ENCODE peak calls at places on chromosomes 3 and 15, in eight cellular contexts. Y is IMR-90, C is adrenal gland, O is body of pancreas, W is stomach, S is tibial nerve, T is heart left ventricle, H is transverse colon. K is an unnamed sample.

GRCh38 chr15:90099868-90100854 is 2.1 kb downstream of the IDH2 start:
- DNase-seq in Y (peak), C (no peak), H (peak), O (peak), S (peak), W (peak), T (no peak), K (peak)

GRCh38 chr15:67085237-67085817 is 19.9 kb downstream of the SMAD3 start:
- DNase-seq in C (no peak), Y (no peak), O (no peak), S (no peak), W (no peak), H (no peak), T (no peak), K (no peak)

GRCh38 chr3:132325634-132326033 is 8.4 kb downstream of the ACP3 start:
- DNase-seq in S (no peak), O (no peak), Y (no peak), C (no peak), T (no peak), W (no peak), H (no peak), K (no peak)

GRCh38 chr3:9778102-9778501 is 8.4 kb upstream of the CAMK1 start:
- DNase-seq in Y (peak), H (no peak), O (no peak), C (no peak), T (no peak), S (no peak), W (no peak), K (peak)

GRCh38 chr3:136194409-136195257 is 1.5 kb downstream of the MSL2 start:
- DNase-seq in S (no peak), C (no peak), W (peak), O (peak), Y (peak), H (peak), T (peak), K (no peak)

GRCh38 chr15:52295421-52295991 is at the start of gene MYO5C:
- DNase-seq in C (peak), O (peak), T (peak), Y (no peak), W (peak), S (peak), H (peak), K (no peak)

GRCh38 chr3:28915711-28916481 is 365.0 kb upstream of the RBMS3 start:
- DNase-seq in Y (peak), S (no peak), C (no peak), T (no peak), H (peak), O (no peak), W (peak), K (no peak)

GRCh38 chr3:42702066-42702951 is at the start of gene HHATL:
- DNase-seq in T (peak), Y (no peak), S (no peak), O (no peak), C (no peak), H (no peak), W (peak), K (no peak)

GRCh38 chr3:138082085-138082991 is 33.1 kb downstream of the DZIP1L start:
- DNase-seq in T (no peak), W (peak), S (no peak), H (no peak), O (no peak), Y (peak), C (no peak), K (peak)

GRCh38 chr15:79572691-79573340 is 140.7 kb downstream of the MINAR1 start:
- DNase-seq in H (no peak), T (no peak), O (no peak), S (no peak), Y (no peak), W (peak), C (no peak), K (no peak)

GRCh38 chr15:98651581-98652220 is 3.4 kb downstream of the IGF1R start:
- DNase-seq in W (no peak), T (no peak), S (no peak), C (no peak), O (no peak), Y (peak), H (no peak), K (no peak)

GRCh38 chr15:85335193-85335939 is 45.0 kb upstream of the AKAP13 start:
- DNase-seq in S (no peak), H (peak), W (no peak), C (no peak), T (no peak), O (no peak), Y (no peak), K (no peak)

GRCh38 chr15:51359981-51360380 is 18.5 kb downstream of the GLDN start:
- DNase-seq in S (no peak), H (no peak), T (no peak), O (no peak), C (no peak), Y (no peak), W (no peak), K (no peak)

GRCh38 chr3:28595364-28595763 is 246.7 kb upstream of the AZI2 start:
- DNase-seq in H (no peak), Y (no peak), S (no peak), W (no peak), T (no peak), C (no peak), O (no peak), K (no peak)

GRCh38 chr3:23576379-23576959 is 229.3 kb upstream of the UBE2E1 start:
- DNase-seq in S (no peak), T (no peak), O (no peak), H (no peak), C (no peak), Y (no peak), W (no peak), K (no peak)

GRCh38 chr3:39406368-39407258 is at the start of gene RPSA:
- DNase-seq in H (peak), C (peak), O (peak), W (peak), S (peak), T (peak), Y (peak), K (peak)

GRCh38 chr15:58043192-58043903 is 22.2 kb downstream of the ALDH1A2 start:
- DNase-seq in T (peak), Y (peak), S (peak), W (peak), O (peak), H (peak), C (peak), K (no peak)

GRCh38 chr15:90063733-90064247 is 38.5 kb downstream of the IDH2 start:
- DNase-seq in S (no peak), Y (no peak), W (no peak), O (no peak), H (peak), T (no peak), C (no peak), K (no peak)

GRCh38 chr3:107545680-107546120 is 22.9 kb downstream of the BBX start:
- DNase-seq in Y (peak), H (no peak), S (no peak), C (no peak), W (no peak), T (no peak), O (no peak), K (peak)

GRCh38 chr3:69370945-69371301 is 15.0 kb downstream of the FRMD4B start:
- DNase-seq in C (no peak), H (no peak), W (no peak), S (no peak), O (no peak), Y (no peak), T (no peak), K (no peak)

GRCh38 chr15:23566070-23567050 is 886 bp downstream of the MKRN3 start:
- DNase-seq in H (no peak), T (no peak), C (no peak), S (no peak), O (no peak), Y (no peak), W (no peak), K (peak)

GRCh38 chr3:151024339-151024738 is 51.8 kb upstream of the CLRN1 start:
- DNase-seq in T (no peak), S (no peak), W (no peak), Y (no peak), H (no peak), O (no peak), C (no peak), K (no peak)

GRCh38 chr3:52524752-52525661 is 8.7 kb downstream of the NT5DC2 start:
- DNase-seq in W (no peak), O (peak), T (peak), S (peak), H (no peak), C (no peak), Y (no peak), K (no peak)

GRCh38 chr15:85777291-85778106 is 17.2 kb downstream of the KLHL25 start:
- DNase-seq in T (no peak), C (no peak), W (no peak), S (no peak), Y (no peak), H (no peak), O (no peak), K (no peak)

DNA sequence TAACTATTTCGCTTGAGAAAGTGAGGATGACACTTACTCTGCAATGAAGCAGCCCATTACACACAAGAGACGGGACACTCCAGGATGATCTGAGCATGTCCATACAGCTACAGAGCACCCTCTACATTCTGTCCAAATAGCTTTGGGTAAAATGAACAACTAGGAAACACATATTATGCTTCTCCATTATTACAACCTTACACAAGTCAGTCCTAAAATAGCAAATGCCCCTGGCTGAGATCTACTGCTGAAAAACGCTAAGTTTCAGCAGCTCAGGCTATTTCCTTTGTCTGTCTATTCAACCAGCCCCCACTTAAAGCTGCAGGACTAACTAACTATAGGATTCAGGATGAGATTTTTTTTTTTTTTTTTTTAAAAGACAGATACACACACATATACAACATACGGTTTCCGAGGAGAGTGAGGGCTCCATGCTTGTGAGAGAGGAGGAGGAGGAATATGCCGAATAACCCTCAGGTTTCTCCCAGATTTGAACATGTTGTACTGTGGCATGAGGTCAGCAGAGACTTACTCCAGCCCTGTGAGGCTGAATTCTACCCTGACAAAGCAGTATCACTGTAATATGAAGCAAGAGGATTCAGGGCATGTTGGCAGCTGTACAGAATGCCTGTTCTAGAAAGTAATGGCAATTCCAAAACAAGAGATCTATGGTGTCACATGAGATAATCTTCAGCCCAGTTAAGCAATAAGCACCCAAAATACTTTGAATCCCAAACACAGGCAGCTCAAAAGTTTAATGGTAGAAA is 117.3 kb upstream of the PLXND1 start:
- DNase-seq in S (peak), W (no peak), C (peak), Y (peak), T (peak), O (peak), H (peak), K (no peak)
- TF ChIP-seq POLR2A in S (no peak), W (no peak), C (peak), Y (no peak), T (no peak), O (no peak), H (no peak), K (no peak)

DNA sequence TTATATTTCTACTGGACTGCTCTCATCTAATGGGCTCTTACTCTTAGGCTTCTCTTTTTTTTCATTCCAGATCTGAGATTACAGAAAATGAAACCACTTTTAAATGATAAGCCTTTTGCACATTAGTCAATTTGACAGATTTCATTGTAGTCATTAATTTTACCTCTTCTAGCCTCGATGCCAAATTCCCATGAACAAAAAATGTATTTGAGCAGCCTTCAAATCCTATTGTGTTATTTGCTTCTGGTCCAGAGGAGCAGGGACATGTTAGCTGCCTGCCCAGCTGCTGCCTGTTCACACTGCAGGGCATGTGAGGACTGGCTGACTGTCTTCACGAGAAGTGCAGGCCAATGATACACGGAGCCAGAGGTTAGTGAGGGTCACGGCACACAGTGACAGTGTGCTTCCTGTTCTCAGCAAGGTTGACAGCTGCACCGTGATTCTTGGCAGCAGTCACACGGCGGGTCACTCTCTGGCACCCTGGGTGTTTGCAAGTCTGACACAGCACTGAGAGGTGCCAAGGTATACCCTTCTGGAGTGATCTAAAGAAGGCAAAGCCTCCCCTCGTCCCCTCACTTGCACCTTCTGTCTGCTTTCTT is 40.8 kb downstream of the KAT2B start:
- DNase-seq in T (peak), O (peak), C (peak), H (peak), S (no peak), Y (peak), W (peak), K (no peak)
- TF ChIP-seq POLR2A in T (no peak), O (no peak), C (no peak), H (no peak), S (no peak), Y (no peak), W (no peak), K (no peak)

GRCh38 chr15:34102175-34102925 is 467 bp downstream of the PGBD4 start:
- DNase-seq in O (no peak), T (no peak), C (no peak), H (no peak), Y (no peak), W (no peak), S (no peak), K (no peak)

GRCh38 chr15:34106423-34106822 is 4.5 kb downstream of the PGBD4 start:
- DNase-seq in C (no peak), W (no peak), S (no peak), H (no peak), Y (no peak), T (no peak), O (no peak), K (no peak)

GRCh38 chr15:34099914-34100313 is 1.7 kb downstream of the EMC7 start:
- DNase-seq in C (no peak), W (no peak), Y (no peak), S (no peak), O (no peak), T (no peak), H (no peak), K (no peak)

GRCh38 chr15:34107315-34107714 is 5.4 kb downstream of the PGBD4 start:
- DNase-seq in S (no peak), O (no peak), W (no peak), Y (no peak), T (no peak), C (no peak), H (no peak), K (no peak)

GRCh38 chr15:34101366-34102174 is at the start of the genes EMC7 and PGBD4:
- DNase-seq in T (peak), W (peak), C (peak), S (peak), O (peak), H (peak), Y (peak), K (peak)
- TF ChIP-seq POLR2A in T (no peak), W (no peak), C (peak), S (peak), O (peak), H (peak), Y (peak), K (peak)

GRCh38 chr3:101829066-101829830 is 20.1 kb upstream of the NFKBIZ start:
- DNase-seq in Y (peak), O (peak), W (peak), T (peak), C (peak), S (peak), H (peak), K (no peak)
- TF ChIP-seq POLR2A in Y (no peak), O (no peak), W (no peak), T (no peak), C (peak), S (no peak), H (peak), K (no peak)

GRCh38 chr3:126134219-126134975 is 46.0 kb downstream of the ALDH1L1 start:
- DNase-seq in C (peak), W (peak), O (peak), Y (peak), H (peak), T (peak), S (peak), K (peak)
- TF ChIP-seq POLR2A in C (no peak), W (no peak), O (no peak), Y (no peak), H (no peak), T (no peak), S (no peak), K (no peak)

GRCh38 chr15:72231066-72231846 is at the start of gene PKM:
- DNase-seq in H (peak), S (peak), C (peak), W (peak), Y (peak), T (peak), O (peak), K (peak)
- TF ChIP-seq POLR2A in H (peak), S (peak), C (peak), W (no peak), Y (peak), T (peak), O (peak), K (peak)

K was measured in H54.